ENCODE peak calls at places on chromosomes 11 and 22, in seven cellular contexts. One of them, this sample, is unnamed.

GRCh38 chr11:109424893-109425292 is 2.9 kb downstream of the C11orf87 start:
- DNase-seq in stimulated activated CD4-positive, alpha-beta T cell treated with anti-CD3 and anti-CD28 coated beads, Interleukin-4, amount 100 ng/mL, for 1 hour: no peak
- DNase-seq in lung: no peak
- DNase-seq in IMR-90: no peak
- DNase-seq in RCC 7860: no peak
- DNase-seq in GM19239: no peak
- DNase-seq in posterior cingulate gyrus: no peak
- DNase-seq in this sample: no peak

GRCh38 chr11:100895449-100895848 is 208.4 kb downstream of the ARHGAP42 start:
- DNase-seq in RCC 7860: no peak
- DNase-seq in GM19239: no peak
- DNase-seq in stimulated activated CD4-positive, alpha-beta T cell treated with anti-CD3 and anti-CD28 coated beads, Interleukin-4, amount 100 ng/mL, for 1 hour: no peak
- DNase-seq in posterior cingulate gyrus: no peak
- DNase-seq in lung: no peak
- DNase-seq in IMR-90: no peak
- DNase-seq in this sample: no peak

GRCh38 chr11:117731689-117732290 is 65.2 kb downstream of the DSCAML1 start:
- DNase-seq in posterior cingulate gyrus: no peak
- DNase-seq in stimulated activated CD4-positive, alpha-beta T cell treated with anti-CD3 and anti-CD28 coated beads, Interleukin-4, amount 100 ng/mL, for 1 hour: no peak
- DNase-seq in lung: no peak
- DNase-seq in RCC 7860: no peak
- DNase-seq in IMR-90: no peak
- DNase-seq in GM19239: no peak
- DNase-seq in this sample: no peak

GRCh38 chr11:92707173-92707619 is 262.3 kb upstream of the MTNR1B start:
- DNase-seq in GM19239: no peak
- DNase-seq in lung: no peak
- DNase-seq in RCC 7860: no peak
- DNase-seq in IMR-90: no peak
- DNase-seq in posterior cingulate gyrus: no peak
- DNase-seq in stimulated activated CD4-positive, alpha-beta T cell treated with anti-CD3 and anti-CD28 coated beads, Interleukin-4, amount 100 ng/mL, for 1 hour: no peak
- DNase-seq in this sample: no peak

GRCh38 chr22:24134090-24134846 is 47.0 kb upstream of the SUSD2 start:
- DNase-seq in IMR-90: no peak
- DNase-seq in GM19239: no peak
- DNase-seq in RCC 7860: no peak
- DNase-seq in stimulated activated CD4-positive, alpha-beta T cell treated with anti-CD3 and anti-CD28 coated beads, Interleukin-4, amount 100 ng/mL, for 1 hour: peak
- DNase-seq in posterior cingulate gyrus: peak
- DNase-seq in lung: no peak
- DNase-seq in this sample: peak

GRCh38 chr11:12019867-12020416 is 11.5 kb upstream of the DKK3 start:
- DNase-seq in IMR-90: no peak
- DNase-seq in RCC 7860: no peak
- DNase-seq in GM19239: no peak
- DNase-seq in posterior cingulate gyrus: no peak
- DNase-seq in lung: no peak
- DNase-seq in stimulated activated CD4-positive, alpha-beta T cell treated with anti-CD3 and anti-CD28 coated beads, Interleukin-4, amount 100 ng/mL, for 1 hour: no peak
- DNase-seq in this sample: no peak

GRCh38 chr22:40535189-40535512 is 101.4 kb downstream of the MRTFA start:
- DNase-seq in RCC 7860: no peak
- DNase-seq in posterior cingulate gyrus: no peak
- DNase-seq in lung: no peak
- DNase-seq in IMR-90: no peak
- DNase-seq in stimulated activated CD4-positive, alpha-beta T cell treated with anti-CD3 and anti-CD28 coated beads, Interleukin-4, amount 100 ng/mL, for 1 hour: no peak
- DNase-seq in GM19239: no peak
- DNase-seq in this sample: no peak

GRCh38 chr11:84886344-84886743 is 740.8 kb downstream of the DLG2 start:
- DNase-seq in RCC 7860: no peak
- DNase-seq in IMR-90: peak
- DNase-seq in stimulated activated CD4-positive, alpha-beta T cell treated with anti-CD3 and anti-CD28 coated beads, Interleukin-4, amount 100 ng/mL, for 1 hour: no peak
- DNase-seq in GM19239: no peak
- DNase-seq in lung: no peak
- DNase-seq in posterior cingulate gyrus: no peak
- DNase-seq in this sample: no peak

GRCh38 chr11:120352405-120352804 is 16.2 kb downstream of the ARHGEF12 start:
- DNase-seq in RCC 7860: no peak
- DNase-seq in lung: no peak
- DNase-seq in stimulated activated CD4-positive, alpha-beta T cell treated with anti-CD3 and anti-CD28 coated beads, Interleukin-4, amount 100 ng/mL, for 1 hour: no peak
- DNase-seq in posterior cingulate gyrus: no peak
- DNase-seq in GM19239: no peak
- DNase-seq in IMR-90: no peak
- DNase-seq in this sample: no peak

GRCh38 chr22:25183959-25184619 is 15.6 kb upstream of the CRYBB3 start:
- DNase-seq in lung: no peak
- DNase-seq in RCC 7860: no peak
- DNase-seq in stimulated activated CD4-positive, alpha-beta T cell treated with anti-CD3 and anti-CD28 coated beads, Interleukin-4, amount 100 ng/mL, for 1 hour: no peak
- DNase-seq in GM19239: no peak
- DNase-seq in IMR-90: no peak
- DNase-seq in posterior cingulate gyrus: no peak
- DNase-seq in this sample: no peak

GRCh38 chr11:16093889-16094653 is 262.3 kb downstream of the SOX6 start:
- DNase-seq in GM19239: no peak
- DNase-seq in RCC 7860: no peak
- DNase-seq in stimulated activated CD4-positive, alpha-beta T cell treated with anti-CD3 and anti-CD28 coated beads, Interleukin-4, amount 100 ng/mL, for 1 hour: no peak
- DNase-seq in IMR-90: peak
- DNase-seq in lung: no peak
- DNase-seq in posterior cingulate gyrus: no peak
- DNase-seq in this sample: no peak

GRCh38 chr11:27605422-27605821 is 94.8 kb downstream of the BDNF start:
- DNase-seq in posterior cingulate gyrus: no peak
- DNase-seq in GM19239: no peak
- DNase-seq in RCC 7860: no peak
- DNase-seq in IMR-90: no peak
- DNase-seq in stimulated activated CD4-positive, alpha-beta T cell treated with anti-CD3 and anti-CD28 coated beads, Interleukin-4, amount 100 ng/mL, for 1 hour: no peak
- DNase-seq in lung: no peak
- DNase-seq in this sample: no peak

GRCh38 chr11:66337103-66337899 is 1.1 kb upstream of the RIN1 start:
- DNase-seq in IMR-90: peak
- DNase-seq in stimulated activated CD4-positive, alpha-beta T cell treated with anti-CD3 and anti-CD28 coated beads, Interleukin-4, amount 100 ng/mL, for 1 hour: no peak
- DNase-seq in posterior cingulate gyrus: peak
- DNase-seq in RCC 7860: peak
- DNase-seq in lung: no peak
- DNase-seq in GM19239: no peak
- DNase-seq in this sample: no peak

GRCh38 chr11:133936551-133936950 is 20.2 kb downstream of the IGSF9B start:
- DNase-seq in IMR-90: no peak
- DNase-seq in GM19239: no peak
- DNase-seq in RCC 7860: no peak
- DNase-seq in posterior cingulate gyrus: no peak
- DNase-seq in stimulated activated CD4-positive, alpha-beta T cell treated with anti-CD3 and anti-CD28 coated beads, Interleukin-4, amount 100 ng/mL, for 1 hour: no peak
- DNase-seq in lung: no peak
- DNase-seq in this sample: no peak

GRCh38 chr11:6855971-6856542 is 6.8 kb upstream of the OR10A2 start:
- DNase-seq in lung: no peak
- DNase-seq in posterior cingulate gyrus: no peak
- DNase-seq in IMR-90: peak
- DNase-seq in GM19239: no peak
- DNase-seq in stimulated activated CD4-positive, alpha-beta T cell treated with anti-CD3 and anti-CD28 coated beads, Interleukin-4, amount 100 ng/mL, for 1 hour: no peak
- DNase-seq in RCC 7860: peak
- DNase-seq in this sample: no peak

GRCh38 chr11:123064268-123064657 is 2.3 kb upstream of the HSPA8 start:
- DNase-seq in lung: no peak
- DNase-seq in IMR-90: no peak
- DNase-seq in RCC 7860: no peak
- DNase-seq in GM19239: no peak
- DNase-seq in stimulated activated CD4-positive, alpha-beta T cell treated with anti-CD3 and anti-CD28 coated beads, Interleukin-4, amount 100 ng/mL, for 1 hour: no peak
- DNase-seq in posterior cingulate gyrus: no peak
- DNase-seq in this sample: no peak

GRCh38 chr11:85680897-85681296 is 5.1 kb downstream of the CCDC89 start:
- DNase-seq in IMR-90: no peak
- DNase-seq in lung: no peak
- DNase-seq in GM19239: no peak
- DNase-seq in stimulated activated CD4-positive, alpha-beta T cell treated with anti-CD3 and anti-CD28 coated beads, Interleukin-4, amount 100 ng/mL, for 1 hour: no peak
- DNase-seq in posterior cingulate gyrus: no peak
- DNase-seq in RCC 7860: no peak
- DNase-seq in this sample: no peak

GRCh38 chr11:44094260-44094868 is 1.1 kb upstream of the EXT2 start:
- DNase-seq in IMR-90: peak
- DNase-seq in lung: peak
- DNase-seq in GM19239: peak
- DNase-seq in posterior cingulate gyrus: peak
- DNase-seq in stimulated activated CD4-positive, alpha-beta T cell treated with anti-CD3 and anti-CD28 coated beads, Interleukin-4, amount 100 ng/mL, for 1 hour: peak
- DNase-seq in RCC 7860: peak
- DNase-seq in this sample: peak

GRCh38 chr11:77188912-77189491 is 61.0 kb downstream of the MYO7A start:
- DNase-seq in GM19239: no peak
- DNase-seq in lung: no peak
- DNase-seq in RCC 7860: no peak
- DNase-seq in IMR-90: no peak
- DNase-seq in posterior cingulate gyrus: peak
- DNase-seq in stimulated activated CD4-positive, alpha-beta T cell treated with anti-CD3 and anti-CD28 coated beads, Interleukin-4, amount 100 ng/mL, for 1 hour: no peak
- DNase-seq in this sample: no peak

GRCh38 chr11:99370557-99371200 is 349.9 kb downstream of the CNTN5 start:
- DNase-seq in RCC 7860: no peak
- DNase-seq in lung: no peak
- DNase-seq in stimulated activated CD4-positive, alpha-beta T cell treated with anti-CD3 and anti-CD28 coated beads, Interleukin-4, amount 100 ng/mL, for 1 hour: no peak
- DNase-seq in posterior cingulate gyrus: peak
- DNase-seq in IMR-90: peak
- DNase-seq in GM19239: no peak
- DNase-seq in this sample: peak

GRCh38 chr11:46682773-46683752 is 17.4 kb downstream of the ARHGAP1 start:
- DNase-seq in posterior cingulate gyrus: peak
- DNase-seq in stimulated activated CD4-positive, alpha-beta T cell treated with anti-CD3 and anti-CD28 coated beads, Interleukin-4, amount 100 ng/mL, for 1 hour: no peak
- DNase-seq in IMR-90: no peak
- DNase-seq in RCC 7860: no peak
- DNase-seq in lung: no peak
- DNase-seq in GM19239: no peak
- DNase-seq in this sample: no peak

GRCh38 chr11:850777-851762 is 8.4 kb downstream of the TSPAN4 start:
- DNase-seq in RCC 7860: no peak
- DNase-seq in posterior cingulate gyrus: no peak
- DNase-seq in lung: no peak
- DNase-seq in stimulated activated CD4-positive, alpha-beta T cell treated with anti-CD3 and anti-CD28 coated beads, Interleukin-4, amount 100 ng/mL, for 1 hour: no peak
- DNase-seq in GM19239: peak
- DNase-seq in IMR-90: no peak
- DNase-seq in this sample: no peak

GRCh38 chr11:2302844-2303626 is 1.2 kb downstream of the TSPAN32 start:
- DNase-seq in lung: no peak
- DNase-seq in GM19239: no peak
- DNase-seq in IMR-90: no peak
- DNase-seq in posterior cingulate gyrus: no peak
- DNase-seq in RCC 7860: no peak
- DNase-seq in stimulated activated CD4-positive, alpha-beta T cell treated with anti-CD3 and anti-CD28 coated beads, Interleukin-4, amount 100 ng/mL, for 1 hour: peak
- DNase-seq in this sample: no peak

This sample was measured in Ammon's horn.